ENCODE peak calls at places on chromosomes 12 and 14, in six cellular contexts. One of them, this sample, is unnamed.

GRCh38 chr14:64806202-64806861 is 73.4 kb downstream of the SPTB start:
- DNase-seq in suprapubic skin: no peak
- DNase-seq in transverse colon: no peak
- DNase-seq in prostate gland: peak; percentile 12
- DNase-seq in sigmoid colon: peak; percentile 46
- DNase-seq in body of pancreas: peak; percentile 19
- DNase-seq in this sample: peak; percentile 65

GRCh38 chr14:41782488-41782887 is 175.8 kb downstream of the LRFN5 start:
- DNase-seq in body of pancreas: no peak
- DNase-seq in transverse colon: no peak
- DNase-seq in sigmoid colon: no peak
- DNase-seq in prostate gland: no peak
- DNase-seq in suprapubic skin: no peak
- DNase-seq in this sample: no peak

GRCh38 chr14:102949801-102950451 is 27.5 kb downstream of the AMN start:
- DNase-seq in sigmoid colon: peak; percentile 78
- DNase-seq in prostate gland: peak; percentile 80
- DNase-seq in body of pancreas: no peak
- DNase-seq in suprapubic skin: peak; percentile 55
- DNase-seq in transverse colon: no peak
- DNase-seq in this sample: no peak

GRCh38 chr14:96204151-96205058 is at the start of gene BDKRB2:
- DNase-seq in sigmoid colon: peak; percentile 91
- DNase-seq in body of pancreas: peak; percentile 82
- DNase-seq in transverse colon: peak; percentile 82
- DNase-seq in suprapubic skin: peak; percentile 87
- DNase-seq in prostate gland: peak; percentile 83
- DNase-seq in this sample: peak; percentile 97

GRCh38 chr12:115632323-115632722 is 645.2 kb downstream of the MED13L start:
- DNase-seq in prostate gland: peak; percentile 11
- DNase-seq in body of pancreas: no peak
- DNase-seq in suprapubic skin: no peak
- DNase-seq in sigmoid colon: no peak
- DNase-seq in transverse colon: no peak
- DNase-seq in this sample: no peak

GRCh38 chr14:95352481-95352880 is 32.8 kb upstream of the CLMN start:
- DNase-seq in prostate gland: no peak
- DNase-seq in transverse colon: no peak
- DNase-seq in body of pancreas: no peak
- DNase-seq in suprapubic skin: no peak
- DNase-seq in sigmoid colon: no peak
- DNase-seq in this sample: no peak

GRCh38 chr14:69850086-69850735 is 29.0 kb upstream of the SMOC1 start:
- DNase-seq in suprapubic skin: no peak
- DNase-seq in body of pancreas: no peak
- DNase-seq in prostate gland: no peak
- DNase-seq in sigmoid colon: no peak
- DNase-seq in transverse colon: no peak
- DNase-seq in this sample: no peak

GRCh38 chr12:80877706-80878384 is 59.9 kb downstream of the LIN7A start:
- DNase-seq in prostate gland: no peak
- DNase-seq in transverse colon: no peak
- DNase-seq in suprapubic skin: no peak
- DNase-seq in sigmoid colon: no peak
- DNase-seq in body of pancreas: no peak
- DNase-seq in this sample: no peak

GRCh38 chr14:33914676-33915516 is 36.0 kb downstream of the EGLN3 start:
- DNase-seq in transverse colon: no peak
- DNase-seq in prostate gland: no peak
- DNase-seq in body of pancreas: no peak
- DNase-seq in sigmoid colon: no peak
- DNase-seq in suprapubic skin: no peak
- DNase-seq in this sample: peak; percentile 62

GRCh38 chr12:6534914-6535696 is 788 bp downstream of the GAPDH start:
- DNase-seq in prostate gland: peak; percentile 60
- DNase-seq in transverse colon: peak; percentile 82
- DNase-seq in body of pancreas: peak; percentile 70
- DNase-seq in suprapubic skin: peak; percentile 93
- DNase-seq in sigmoid colon: peak; percentile 92
- DNase-seq in this sample: no peak

GRCh38 chr12:66118240-66118891 is 12.2 kb downstream of the LLPH start:
- DNase-seq in body of pancreas: no peak
- DNase-seq in sigmoid colon: no peak
- DNase-seq in prostate gland: no peak
- DNase-seq in suprapubic skin: no peak
- DNase-seq in transverse colon: no peak
- DNase-seq in this sample: peak; percentile 9

GRCh38 chr14:52222901-52223300 is 44.6 kb upstream of the PTGDR start:
- DNase-seq in transverse colon: no peak
- DNase-seq in suprapubic skin: no peak
- DNase-seq in body of pancreas: no peak
- DNase-seq in prostate gland: no peak
- DNase-seq in sigmoid colon: no peak
- DNase-seq in this sample: no peak

GRCh38 chr12:28222081-28222700 is 31.9 kb downstream of the CCDC91 start:
- DNase-seq in body of pancreas: no peak
- DNase-seq in sigmoid colon: no peak
- DNase-seq in transverse colon: no peak
- DNase-seq in suprapubic skin: no peak
- DNase-seq in prostate gland: no peak
- DNase-seq in this sample: no peak

GRCh38 chr14:100375273-100375962 is 52.3 kb downstream of the SLC25A47 start:
- DNase-seq in prostate gland: no peak
- DNase-seq in transverse colon: peak; percentile 68
- DNase-seq in sigmoid colon: peak; percentile 87
- DNase-seq in body of pancreas: peak; percentile 34
- DNase-seq in suprapubic skin: peak; percentile 86
- DNase-seq in this sample: peak; percentile 36
- TF ChIP-seq POLR2A in prostate gland: no peak
- TF ChIP-seq POLR2A in transverse colon: no peak
- TF ChIP-seq POLR2A in sigmoid colon: no peak
- TF ChIP-seq POLR2A in body of pancreas: no peak
- TF ChIP-seq POLR2A in suprapubic skin: no peak
- TF ChIP-seq POLR2A in this sample: no peak

GRCh38 chr12:51083140-51083833 is at the start of gene CSRNP2:
- DNase-seq in body of pancreas: peak; percentile 96
- DNase-seq in sigmoid colon: peak; percentile 99
- DNase-seq in suprapubic skin: peak; percentile 98
- DNase-seq in transverse colon: peak; percentile 97
- DNase-seq in prostate gland: peak; percentile 97
- DNase-seq in this sample: peak; percentile 94
- TF ChIP-seq POLR2A in body of pancreas: peak; percentile 99
- TF ChIP-seq POLR2A in sigmoid colon: peak; percentile 95
- TF ChIP-seq POLR2A in suprapubic skin: peak; percentile 97
- TF ChIP-seq POLR2A in transverse colon: peak; percentile 97
- TF ChIP-seq POLR2A in prostate gland: peak; percentile 98
- TF ChIP-seq POLR2A in this sample: peak; percentile 98

GRCh38 chr14:49865431-49865859 is 12.9 kb upstream of the NEMF start:
- DNase-seq in transverse colon: peak; percentile 89
- DNase-seq in prostate gland: peak; percentile 70
- DNase-seq in sigmoid colon: peak; percentile 85
- DNase-seq in suprapubic skin: peak; percentile 84
- DNase-seq in body of pancreas: peak; percentile 78
- DNase-seq in this sample: no peak

GRCh38 chr14:49861923-49862673 is 9.5 kb upstream of the NEMF start:
- DNase-seq in prostate gland: peak; percentile 88
- DNase-seq in transverse colon: peak; percentile 88
- DNase-seq in body of pancreas: peak; percentile 86
- DNase-seq in suprapubic skin: peak; percentile 93
- DNase-seq in sigmoid colon: peak; percentile 95
- DNase-seq in this sample: no peak

GRCh38 chr14:49860988-49861387 is 8.4 kb upstream of the NEMF start:
- DNase-seq in body of pancreas: no peak
- DNase-seq in prostate gland: no peak
- DNase-seq in suprapubic skin: no peak
- DNase-seq in transverse colon: no peak
- DNase-seq in sigmoid colon: no peak
- DNase-seq in this sample: no peak

GRCh38 chr14:49861581-49861922 is 9.0 kb upstream of the NEMF start:
- DNase-seq in suprapubic skin: peak; percentile 81
- DNase-seq in sigmoid colon: peak; percentile 91
- DNase-seq in transverse colon: peak; percentile 73
- DNase-seq in prostate gland: peak; percentile 64
- DNase-seq in body of pancreas: peak; percentile 50
- DNase-seq in this sample: no peak

DNA sequence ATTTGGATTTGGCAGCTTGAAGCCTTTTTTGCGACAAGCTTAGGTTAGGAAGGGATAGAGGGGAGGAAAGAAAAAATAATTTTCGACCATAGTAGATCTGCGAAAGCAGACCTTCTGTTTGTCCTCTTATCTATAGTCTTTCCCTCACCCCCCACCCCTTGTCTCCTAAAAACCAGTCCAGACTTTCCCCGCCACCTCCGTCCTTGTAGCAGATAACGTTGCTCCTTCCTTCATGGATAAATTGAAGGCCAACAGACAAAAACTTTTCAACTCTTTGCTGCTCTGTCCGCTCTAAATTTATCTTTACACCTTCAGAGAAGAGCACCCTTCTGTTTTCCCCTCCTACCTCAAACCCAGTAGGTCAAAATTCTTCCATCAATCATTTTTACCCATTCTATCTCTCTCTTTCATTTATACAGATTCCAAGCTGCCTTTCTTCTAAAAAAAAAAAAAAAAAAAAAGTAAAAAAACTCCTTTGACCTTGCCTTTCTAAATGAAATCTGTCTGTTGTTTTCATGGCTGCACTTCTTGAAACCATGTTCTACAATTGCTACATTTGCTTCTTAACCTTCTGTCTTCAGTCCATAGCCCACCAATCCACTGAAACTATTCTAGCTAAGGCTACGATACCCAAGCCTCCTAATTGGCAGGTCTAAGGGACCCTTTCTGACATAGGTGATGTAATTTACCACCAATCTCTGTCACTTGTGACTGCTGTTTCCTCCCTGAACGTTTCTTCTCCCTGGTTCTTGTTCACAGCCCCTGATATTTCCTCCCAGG is 11.1 kb upstream of the NEMF start:
- DNase-seq in sigmoid colon: no peak
- DNase-seq in body of pancreas: peak; percentile 26
- DNase-seq in suprapubic skin: no peak
- DNase-seq in prostate gland: no peak
- DNase-seq in transverse colon: no peak
- DNase-seq in this sample: no peak
- TF ChIP-seq POLR2A in sigmoid colon: no peak
- TF ChIP-seq POLR2A in body of pancreas: no peak
- TF ChIP-seq POLR2A in suprapubic skin: no peak
- TF ChIP-seq POLR2A in prostate gland: no peak
- TF ChIP-seq POLR2A in transverse colon: no peak
- TF ChIP-seq POLR2A in this sample: no peak

GRCh38 chr12:110249716-110250225 is 31.3 kb upstream of the ATP2A2 start:
- DNase-seq in transverse colon: peak; percentile 76
- DNase-seq in sigmoid colon: no peak
- DNase-seq in prostate gland: peak; percentile 46
- DNase-seq in body of pancreas: peak; percentile 16
- DNase-seq in suprapubic skin: no peak
- DNase-seq in this sample: no peak
- TF ChIP-seq POLR2A in transverse colon: peak; percentile 76
- TF ChIP-seq POLR2A in sigmoid colon: peak; percentile 32
- TF ChIP-seq POLR2A in prostate gland: no peak
- TF ChIP-seq POLR2A in body of pancreas: no peak
- TF ChIP-seq POLR2A in suprapubic skin: no peak
- TF ChIP-seq POLR2A in this sample: no peak